ENCODE peak calls at places on chromosomes 16 and 17, in six cellular contexts. C is IMR-90, X is H1, D is neuronal stem cell, B is trophoblast cell, U is mesendoderm. S is an unnamed sample. For H3K4me1, the result is how much of the 10 kb centered on the place peaks cover.

GRCh38 chr16:83974475-83974874 is 6.4 kb downstream of the NECAB2 start:
- DNase-seq in C (no peak), X (no peak), D (no peak), B (no peak), U (no peak), S (no peak)

GRCh38 chr16:22053921-22054341 is 38.4 kb upstream of the VWA3A start:
- DNase-seq in C (no peak), X (no peak), D (no peak), B (no peak), U (no peak), S (no peak)

GRCh38 chr17:45273551-45273957 is 11.7 kb upstream of the SPATA32 start:
- DNase-seq in C (no peak), X (no peak), D (no peak), B (no peak), U (no peak), S (no peak)

GRCh38 chr16:23597003-23597756 is 1.1 kb upstream of the NDUFAB1 start:
- DNase-seq in C (no peak), X (peak), D (no peak), B (peak), U (peak), S (no peak)

GRCh38 chr16:70520612-70521297 is 2.6 kb downstream of the COG4 start:
- DNase-seq in C (peak), X (no peak), D (no peak), B (no peak), U (no peak), S (peak)

GRCh38 chr17:27579304-27579703 is 51.7 kb upstream of the LGALS9 start:
- DNase-seq in C (no peak), X (no peak), D (no peak), B (no peak), U (no peak), S (no peak)

GRCh38 chr17:15926039-15926740 is 18.7 kb upstream of the ADORA2B start:
- DNase-seq in C (no peak), X (no peak), D (no peak), B (no peak), U (peak), S (peak)

GRCh38 chr16:54584121-54584520 is 297.5 kb upstream of the IRX3 start:
- DNase-seq in C (no peak), X (no peak), D (no peak), B (peak), U (no peak), S (no peak)

GRCh38 chr17:60888812-60889709 is 211.4 kb downstream of the BCAS3 start:
- DNase-seq in C (peak), X (no peak), D (no peak), B (no peak), U (no peak), S (no peak)

GRCh38 chr16:10961231-10961630 is 16.9 kb downstream of the CLEC16A start:
- DNase-seq in C (peak), X (no peak), D (no peak), B (peak), U (peak), S (peak)

GRCh38 chr16:86562356-86562755 is 4.3 kb upstream of the FOXC2 start:
- DNase-seq in C (no peak), X (no peak), D (no peak), B (peak), U (no peak), S (no peak)

GRCh38 chr17:2239170-2239551 is 64.4 kb downstream of the SMG6 start:
- DNase-seq in C (no peak), X (no peak), D (no peak), B (no peak), U (no peak), S (no peak)

GRCh38 chr16:1331712-1332617 is 1.5 kb upstream of the BAIAP3 start:
- DNase-seq in C (peak), X (no peak), D (no peak), B (peak), U (peak), S (peak)

GRCh38 chr17:50883850-50884291 is 17.7 kb upstream of the TOB1 start:
- DNase-seq in C (no peak), X (no peak), D (no peak), B (no peak), U (no peak), S (no peak)

GRCh38 chr17:35560703-35561102 is at the start of gene SLFN14:
- DNase-seq in C (no peak), X (no peak), D (no peak), B (no peak), U (peak), S (no peak)

GRCh38 chr17:73988110-73988509 is 215.4 kb upstream of the RPL38 start:
- DNase-seq in C (no peak), X (no peak), D (no peak), B (no peak), U (no peak), S (no peak)

GRCh38 chr16:87982491-87983415 is 31.5 kb downstream of the BANP start:
- DNase-seq in C (no peak), X (no peak), D (no peak), B (no peak), U (no peak), S (no peak)

GRCh38 chr16:30570621-30571443 is 682 bp downstream of the ZNF688 start:
- DNase-seq in C (peak), X (no peak), D (peak), B (no peak), U (peak), S (peak)

GRCh38 chr17:7883781-7884386 is 4.7 kb upstream of the CHD3 start:
- DNase-seq in C (peak), X (no peak), D (no peak), B (no peak), U (no peak), S (peak)

GRCh38 chr17:41618341-41619161 is 5.8 kb downstream of the KRT17 start:
- DNase-seq in C (no peak), X (no peak), D (no peak), B (no peak), U (no peak), S (no peak)

GRCh38 chr16:80990577-80990976 is 16.1 kb downstream of the CMC2 start:
- DNase-seq in C (no peak), X (no peak), D (no peak), B (no peak), U (no peak), S (no peak)
- H3K4me3 ChIP-seq in C (no peak), X (no peak), D (no peak), B (no peak), U (no peak), S (no peak)

GRCh38 chr16:81550412-81550768 is 105.8 kb downstream of the CMIP start:
- DNase-seq in C (no peak), X (no peak), D (no peak), B (no peak), U (no peak), S (no peak)
- H3K4me1 ChIP-seq in C (under half), X (under half), D (under half), B (under half), U (under half), S (under half)

DNA sequence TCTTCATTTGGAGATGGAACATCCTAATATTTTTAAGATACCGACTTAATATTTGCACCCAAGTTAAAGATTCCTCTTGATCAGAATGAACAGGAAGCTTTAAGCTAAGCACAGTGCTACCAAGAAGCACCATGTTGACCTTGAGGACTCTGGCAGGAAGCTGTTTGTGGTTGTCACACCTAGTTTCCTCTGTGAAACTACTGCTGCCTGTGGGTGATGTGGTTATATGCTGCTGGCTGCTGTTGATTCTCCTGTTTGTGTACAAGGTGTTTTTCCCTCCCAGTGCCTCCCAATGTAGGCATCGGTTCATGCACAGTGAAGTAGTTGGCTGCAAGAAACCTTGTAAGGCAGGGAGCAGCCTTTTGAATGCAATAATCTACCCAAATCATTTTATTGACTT is 23.4 kb downstream of the RBL2 start:
- DNase-seq in C (no peak), X (no peak), D (no peak), B (no peak), U (peak), S (no peak)
- H2BK5ac ChIP-seq in C (no peak), X (no peak), D (no peak), B (no peak), U (no peak), S (no peak)

GRCh38 chr16:13883266-13883665 is 36.7 kb upstream of the ERCC4 start:
- DNase-seq in C (no peak), X (no peak), D (no peak), B (no peak), U (no peak), S (no peak)

GRCh38 chr16:13885700-13886099 is 34.3 kb upstream of the ERCC4 start:
- DNase-seq in C (no peak), X (no peak), D (no peak), B (no peak), U (no peak), S (no peak)

DNA sequence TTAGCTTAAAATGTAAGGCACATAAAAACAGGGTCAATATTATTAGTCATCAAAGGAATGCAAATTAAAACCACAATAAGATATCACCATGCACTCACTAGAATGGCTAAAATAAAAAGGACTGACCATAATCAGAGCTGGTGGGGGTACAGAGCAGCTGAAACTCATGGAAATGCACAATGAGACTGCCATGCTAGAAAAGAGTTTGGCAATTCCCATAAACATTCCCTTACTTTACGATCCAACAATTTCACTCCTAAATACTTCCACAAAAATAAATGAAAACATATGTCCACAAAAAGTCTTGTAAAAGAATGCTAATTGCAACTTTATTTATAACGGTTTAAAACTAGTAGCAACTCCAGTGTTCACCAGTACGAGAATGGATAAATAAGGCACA is 36.1 kb upstream of the ERCC4 start:
- DNase-seq in C (no peak), X (no peak), D (no peak), B (no peak), U (no peak), S (no peak)
- H3K4me3 ChIP-seq in C (no peak), X (no peak), D (no peak), B (no peak), U (no peak), S (no peak)

DNA sequence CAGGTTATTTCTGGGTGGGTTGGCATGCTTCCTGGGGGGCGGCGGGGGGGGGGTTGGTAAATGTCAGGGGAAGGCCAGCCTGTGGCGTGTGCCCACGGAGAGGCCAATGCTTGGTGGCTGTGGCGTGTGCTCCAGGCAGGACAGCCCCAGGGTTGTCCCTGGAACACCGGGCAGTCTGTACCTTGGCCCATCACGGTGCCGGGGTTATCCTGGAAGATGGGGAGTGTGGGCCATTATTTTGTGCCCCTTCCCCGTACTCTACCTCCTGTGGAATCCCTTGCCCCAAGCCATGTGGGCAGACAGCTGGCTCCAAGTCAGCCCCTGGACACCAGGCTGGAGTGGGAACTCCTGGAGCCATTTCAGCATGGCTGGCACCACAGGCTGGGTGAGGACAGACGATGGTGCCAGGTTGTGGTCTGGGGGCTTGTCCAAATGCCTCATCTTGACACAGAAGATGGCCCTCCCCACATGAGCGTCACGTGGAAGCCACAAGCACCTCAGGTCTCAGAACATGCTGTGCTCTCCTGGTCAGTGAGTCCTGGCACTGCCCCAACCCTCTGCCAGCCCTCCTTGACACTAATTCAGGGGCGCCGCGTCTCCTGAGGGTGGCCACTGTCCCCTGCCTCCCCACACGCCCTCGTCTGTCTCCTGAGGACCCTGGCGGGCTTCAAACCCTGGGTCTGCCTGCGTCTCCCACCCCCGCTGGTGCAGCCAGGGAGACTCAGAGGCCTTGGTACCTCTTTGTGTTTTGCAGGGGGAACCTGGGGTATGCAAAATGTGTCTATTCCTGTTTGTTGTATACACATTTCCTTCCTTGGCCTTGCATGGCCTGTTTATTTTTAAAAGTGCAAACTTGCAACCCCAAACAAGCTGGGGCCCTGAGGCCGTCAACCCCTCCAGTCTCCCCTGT is 4.3 kb downstream of the SLC16A3 start:
- DNase-seq in C (no peak), X (no peak), D (no peak), B (no peak), U (no peak), S (no peak)
- H3K4me1 ChIP-seq in C (under half), X (under half), D (under half), B (under half), U (under half), S (half or more)

GRCh38 chr16:3800019-3800418 is 80.5 kb downstream of the CREBBP start:
- DNase-seq in C (no peak), X (no peak), D (no peak), B (no peak), U (no peak), S (no peak)

GRCh38 chr16:3797904-3798811 is 80.8 kb upstream of the TRAP1 start:
- DNase-seq in C (no peak), X (no peak), D (no peak), B (no peak), U (peak), S (no peak)

GRCh38 chr16:3800477-3801270 is 79.8 kb downstream of the CREBBP start:
- DNase-seq in C (no peak), X (no peak), D (no peak), B (no peak), U (no peak), S (no peak)

GRCh38 chr16:3798827-3799226 is 81.5 kb upstream of the TRAP1 start:
- DNase-seq in C (no peak), X (no peak), D (no peak), B (no peak), U (no peak), S (no peak)

DNA sequence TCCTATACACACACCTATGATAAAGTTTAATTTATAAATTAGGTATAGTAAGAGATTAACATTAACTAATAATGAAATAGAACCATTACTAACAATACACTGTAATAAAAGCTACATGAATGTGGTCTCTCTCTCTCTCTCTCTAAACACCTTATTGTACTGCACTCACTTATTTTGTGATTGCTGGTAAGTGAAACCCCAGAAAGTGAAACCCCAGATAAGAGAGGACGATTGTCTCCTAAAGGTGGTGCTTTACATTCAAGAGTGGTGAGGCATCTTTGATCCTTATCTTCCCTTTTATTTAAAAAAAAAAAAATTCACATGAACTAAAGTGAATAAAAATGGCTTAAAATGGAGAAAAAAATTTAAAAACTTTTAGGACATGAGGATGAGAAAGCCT is 80.1 kb upstream of the TRAP1 start:
- DNase-seq in C (no peak), X (no peak), D (no peak), B (no peak), U (peak), S (no peak)
- H2BK5ac ChIP-seq in C (no peak), X (no peak), D (no peak), B (no peak), U (no peak), S (no peak)

GRCh38 chr17:82647593-82648164 is 565 bp downstream of the WDR45B start:
- DNase-seq in C (no peak), X (no peak), D (peak), B (peak), U (peak), S (peak)

GRCh38 chr17:82649501-82650261 is 1.4 kb upstream of the WDR45B start:
- DNase-seq in C (no peak), X (no peak), D (no peak), B (no peak), U (no peak), S (no peak)

GRCh38 chr17:82648165-82648668 is at the start of gene WDR45B:
- DNase-seq in C (peak), X (peak), D (peak), B (peak), U (peak), S (peak)

GRCh38 chr17:82650723-82651122 is 2.5 kb upstream of the WDR45B start:
- DNase-seq in C (no peak), X (no peak), D (no peak), B (no peak), U (no peak), S (no peak)

DNA sequence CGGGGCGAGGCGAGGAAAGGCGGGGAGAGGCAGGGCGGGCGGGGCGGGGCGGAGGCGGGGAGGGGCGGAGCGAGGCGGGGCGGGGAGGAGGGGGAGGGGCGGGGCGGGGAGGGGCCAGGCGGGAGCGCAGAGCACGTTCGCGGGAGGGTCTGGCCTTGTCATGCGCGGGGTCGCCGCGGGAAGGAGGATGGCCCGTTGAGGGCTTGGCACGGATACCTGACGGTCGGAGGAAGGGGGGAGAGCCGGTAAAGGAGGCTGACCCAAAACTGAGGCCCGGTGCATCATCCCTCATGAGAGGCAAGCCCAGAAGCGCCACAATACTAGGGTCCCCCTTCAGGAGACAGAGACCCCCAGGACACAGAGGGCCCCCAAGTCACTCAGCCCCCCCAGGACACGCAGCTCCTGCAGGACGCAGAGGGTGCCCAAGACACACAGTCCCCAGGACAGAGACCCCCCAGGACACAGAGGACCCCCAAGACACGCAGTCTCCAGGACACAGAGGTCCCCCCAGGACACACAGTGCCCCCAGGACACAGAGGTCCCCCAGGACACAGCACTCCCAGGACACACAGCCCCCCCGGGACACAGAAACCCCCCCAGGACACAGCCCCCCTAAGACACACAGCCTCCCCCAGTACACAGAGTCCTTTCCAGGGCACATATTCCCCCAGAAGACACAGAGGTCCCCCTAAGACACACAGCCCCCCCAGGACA is 674 bp upstream of the WDR45B start:
- DNase-seq in C (no peak), X (no peak), D (peak), B (no peak), U (peak), S (peak)
- H3K4me3 ChIP-seq in C (peak), X (peak), D (peak), B (peak), U (no peak), S (peak)